ENCODE peak calls at places on chromosomes 4 and X, in seven cellular contexts. One of them, this sample, is unnamed.

GRCh38 chr4:187618701-187619278 is 376.8 kb upstream of the ZFP42 start:
- DNase-seq in GM13976: no peak
- DNase-seq in NCI-H2081: peak
- DNase-seq in NCI-H345: peak
- DNase-seq in heart right ventricle: no peak
- DNase-seq in stimulated activated CD8-positive, alpha-beta memory T cell treated with anti-CD3 and anti-CD28 coated beads, Interleukin-7, amount 100 ng/mL, for 4 hours: no peak
- DNase-seq in GM03348: no peak
- DNase-seq in this sample: no peak

GRCh38 chrX:49999048-49999447 is 76.7 kb downstream of the CLCN5 start:
- DNase-seq in stimulated activated CD8-positive, alpha-beta memory T cell treated with anti-CD3 and anti-CD28 coated beads, Interleukin-7, amount 100 ng/mL, for 4 hours: no peak
- DNase-seq in NCI-H2081: no peak
- DNase-seq in NCI-H345: no peak
- DNase-seq in GM13976: no peak
- DNase-seq in GM03348: peak
- DNase-seq in heart right ventricle: no peak
- DNase-seq in this sample: no peak

GRCh38 chr4:8374851-8375649 is 65.5 kb downstream of the ACOX3 start:
- DNase-seq in NCI-H345: no peak
- DNase-seq in heart right ventricle: no peak
- DNase-seq in NCI-H2081: no peak
- DNase-seq in GM13976: no peak
- DNase-seq in stimulated activated CD8-positive, alpha-beta memory T cell treated with anti-CD3 and anti-CD28 coated beads, Interleukin-7, amount 100 ng/mL, for 4 hours: no peak
- DNase-seq in GM03348: no peak
- DNase-seq in this sample: no peak

GRCh38 chrX:129686422-129686948 is 31.7 kb upstream of the APLN start:
- DNase-seq in stimulated activated CD8-positive, alpha-beta memory T cell treated with anti-CD3 and anti-CD28 coated beads, Interleukin-7, amount 100 ng/mL, for 4 hours: no peak
- DNase-seq in heart right ventricle: peak
- DNase-seq in NCI-H345: no peak
- DNase-seq in GM03348: peak
- DNase-seq in GM13976: no peak
- DNase-seq in NCI-H2081: no peak
- DNase-seq in this sample: no peak

GRCh38 chrX:134911348-134911747 is 79.4 kb upstream of the SMIM10 start:
- DNase-seq in NCI-H2081: no peak
- DNase-seq in heart right ventricle: no peak
- DNase-seq in GM03348: no peak
- DNase-seq in stimulated activated CD8-positive, alpha-beta memory T cell treated with anti-CD3 and anti-CD28 coated beads, Interleukin-7, amount 100 ng/mL, for 4 hours: no peak
- DNase-seq in NCI-H345: no peak
- DNase-seq in GM13976: no peak
- DNase-seq in this sample: no peak

GRCh38 chr4:121786221-121786620 is 14.9 kb upstream of the EXOSC9 start:
- DNase-seq in GM03348: no peak
- DNase-seq in heart right ventricle: no peak
- DNase-seq in NCI-H345: no peak
- DNase-seq in GM13976: no peak
- DNase-seq in NCI-H2081: no peak
- DNase-seq in stimulated activated CD8-positive, alpha-beta memory T cell treated with anti-CD3 and anti-CD28 coated beads, Interleukin-7, amount 100 ng/mL, for 4 hours: no peak
- DNase-seq in this sample: no peak

GRCh38 chrX:50876551-50876950 is 34.0 kb upstream of the BMP15 start:
- DNase-seq in NCI-H2081: no peak
- DNase-seq in stimulated activated CD8-positive, alpha-beta memory T cell treated with anti-CD3 and anti-CD28 coated beads, Interleukin-7, amount 100 ng/mL, for 4 hours: no peak
- DNase-seq in GM03348: no peak
- DNase-seq in NCI-H345: no peak
- DNase-seq in GM13976: no peak
- DNase-seq in heart right ventricle: no peak
- DNase-seq in this sample: no peak

GRCh38 chr4:147837435-147837834 is 105.5 kb downstream of the ARHGAP10 start:
- DNase-seq in NCI-H345: no peak
- DNase-seq in heart right ventricle: no peak
- DNase-seq in stimulated activated CD8-positive, alpha-beta memory T cell treated with anti-CD3 and anti-CD28 coated beads, Interleukin-7, amount 100 ng/mL, for 4 hours: no peak
- DNase-seq in GM03348: no peak
- DNase-seq in NCI-H2081: no peak
- DNase-seq in GM13976: no peak
- DNase-seq in this sample: no peak

GRCh38 chr4:153418581-153418980 is 47.6 kb upstream of the TMEM131L start:
- DNase-seq in NCI-H345: no peak
- DNase-seq in GM13976: no peak
- DNase-seq in GM03348: no peak
- DNase-seq in stimulated activated CD8-positive, alpha-beta memory T cell treated with anti-CD3 and anti-CD28 coated beads, Interleukin-7, amount 100 ng/mL, for 4 hours: no peak
- DNase-seq in heart right ventricle: no peak
- DNase-seq in NCI-H2081: peak
- DNase-seq in this sample: no peak

GRCh38 chrX:56764153-56764974 is 35.3 kb downstream of the NBDY start:
- DNase-seq in heart right ventricle: peak
- DNase-seq in GM13976: peak
- DNase-seq in stimulated activated CD8-positive, alpha-beta memory T cell treated with anti-CD3 and anti-CD28 coated beads, Interleukin-7, amount 100 ng/mL, for 4 hours: peak
- DNase-seq in GM03348: peak
- DNase-seq in NCI-H345: no peak
- DNase-seq in NCI-H2081: no peak
- DNase-seq in this sample: no peak

GRCh38 chr4:117965608-117966007 is 68.7 kb upstream of the NDST3 start:
- DNase-seq in NCI-H345: no peak
- DNase-seq in heart right ventricle: no peak
- DNase-seq in GM03348: no peak
- DNase-seq in NCI-H2081: peak
- DNase-seq in GM13976: no peak
- DNase-seq in stimulated activated CD8-positive, alpha-beta memory T cell treated with anti-CD3 and anti-CD28 coated beads, Interleukin-7, amount 100 ng/mL, for 4 hours: no peak
- DNase-seq in this sample: no peak

GRCh38 chr4:174210952-174211490 is 72.4 kb downstream of the FBXO8 start:
- DNase-seq in NCI-H345: no peak
- DNase-seq in GM03348: peak
- DNase-seq in GM13976: no peak
- DNase-seq in NCI-H2081: no peak
- DNase-seq in stimulated activated CD8-positive, alpha-beta memory T cell treated with anti-CD3 and anti-CD28 coated beads, Interleukin-7, amount 100 ng/mL, for 4 hours: no peak
- DNase-seq in heart right ventricle: no peak
- DNase-seq in this sample: no peak